ENCODE peak calls at places on chromosomes 13 and 19, in five cellular contexts. One of them, this sample, is unnamed.

GRCh38 chr19:9839415-9839814 is 4.3 kb downstream of the PIN1 start:
- DNase-seq in omental fat pad: no peak
- DNase-seq in brain microvascular endothelial cell: no peak
- DNase-seq in H54: no peak
- DNase-seq in psoas muscle: no peak
- DNase-seq in this sample: no peak

GRCh38 chr19:46976845-46977320 is 42.8 kb upstream of the NPAS1 start:
- DNase-seq in psoas muscle: peak
- DNase-seq in H54: no peak
- DNase-seq in brain microvascular endothelial cell: peak
- DNase-seq in omental fat pad: no peak
- DNase-seq in this sample: peak

GRCh38 chr13:73171242-73171641 is 112.4 kb downstream of the KLF5 start:
- DNase-seq in omental fat pad: no peak
- DNase-seq in H54: no peak
- DNase-seq in brain microvascular endothelial cell: no peak
- DNase-seq in psoas muscle: no peak
- DNase-seq in this sample: no peak

GRCh38 chr13:35600137-35600536 is 123.6 kb upstream of the MAB21L1 start:
- DNase-seq in brain microvascular endothelial cell: peak
- DNase-seq in H54: no peak
- DNase-seq in psoas muscle: no peak
- DNase-seq in omental fat pad: no peak
- DNase-seq in this sample: no peak

GRCh38 chr19:42269518-42270345 is 680 bp downstream of the CIC start:
- DNase-seq in omental fat pad: no peak
- DNase-seq in brain microvascular endothelial cell: no peak
- DNase-seq in H54: no peak
- DNase-seq in psoas muscle: peak
- DNase-seq in this sample: no peak

GRCh38 chr13:46165485-46166220 is 16.3 kb downstream of the LCP1 start:
- DNase-seq in H54: no peak
- DNase-seq in psoas muscle: no peak
- DNase-seq in brain microvascular endothelial cell: peak
- DNase-seq in omental fat pad: no peak
- DNase-seq in this sample: no peak

GRCh38 chr19:2328401-2329161 is at the start of the genes LSM7 and SPPL2B:
- DNase-seq in H54: peak
- DNase-seq in brain microvascular endothelial cell: peak
- DNase-seq in psoas muscle: peak
- DNase-seq in omental fat pad: peak
- DNase-seq in this sample: peak

GRCh38 chr13:41900918-41901317 is 60.0 kb downstream of the VWA8 start:
- DNase-seq in omental fat pad: no peak
- DNase-seq in brain microvascular endothelial cell: no peak
- DNase-seq in H54: no peak
- DNase-seq in psoas muscle: no peak
- DNase-seq in this sample: no peak

GRCh38 chr19:47628058-47628771 is 19.3 kb downstream of the BICRA start:
- DNase-seq in psoas muscle: no peak
- DNase-seq in omental fat pad: no peak
- DNase-seq in brain microvascular endothelial cell: no peak
- DNase-seq in H54: no peak
- DNase-seq in this sample: no peak

GRCh38 chr13:99151516-99151915 is 49.1 kb upstream of the UBAC2 start:
- DNase-seq in psoas muscle: no peak
- DNase-seq in omental fat pad: no peak
- DNase-seq in H54: peak
- DNase-seq in brain microvascular endothelial cell: peak
- DNase-seq in this sample: no peak

GRCh38 chr13:97131447-97131846 is 90.7 kb upstream of the MBNL2 start:
- DNase-seq in brain microvascular endothelial cell: no peak
- DNase-seq in omental fat pad: no peak
- DNase-seq in psoas muscle: no peak
- DNase-seq in H54: no peak
- DNase-seq in this sample: no peak

GRCh38 chr13:25990801-25991200 is 61.0 kb downstream of the SHISA2 start:
- DNase-seq in omental fat pad: no peak
- DNase-seq in H54: no peak
- DNase-seq in psoas muscle: no peak
- DNase-seq in brain microvascular endothelial cell: peak
- DNase-seq in this sample: no peak

This sample was measured in right atrium auricular region.